ENCODE peak calls at places on chromosome 21, in seven cellular contexts. I is fibroblast of the aortic adventitia, R is MM.1S, U is keratinocyte, Z is ELR, E is Karpas-422, C is amniotic stem cell. M is an unnamed sample.

GRCh38 chr21:46667735-46668380 is 32.4 kb downstream of the PRMT2 start:
- DNase-seq in E (peak), I (peak), U (no peak), Z (peak), C (no peak), R (no peak), M (no peak)

GRCh38 chr21:16070207-16070651 is 340.4 kb downstream of the USP25 start:
- DNase-seq in Z (peak), R (no peak), C (no peak), U (no peak), I (peak), E (no peak), M (no peak)

GRCh38 chr21:38434913-38435533 is 63.3 kb downstream of the ERG start:
- DNase-seq in E (no peak), I (peak), Z (peak), U (no peak), R (no peak), C (no peak), M (no peak)

GRCh38 chr21:46004168-46004861 is 22.7 kb downstream of the COL6A1 start:
- DNase-seq in I (no peak), R (no peak), C (no peak), U (no peak), Z (no peak), E (no peak), M (no peak)

GRCh38 chr21:42336065-42336464 is 14.7 kb downstream of the TFF2 start:
- DNase-seq in U (no peak), I (no peak), C (no peak), Z (no peak), E (no peak), R (no peak), M (no peak)

GRCh38 chr21:41863439-41863740 is 15.8 kb downstream of the PRDM15 start:
- DNase-seq in Z (no peak), I (no peak), U (no peak), E (no peak), R (no peak), C (no peak), M (no peak)

GRCh38 chr21:37380349-37381323 is 14.1 kb downstream of the DYRK1A start:
- DNase-seq in R (no peak), Z (no peak), E (no peak), U (no peak), I (no peak), C (no peak), M (no peak)

GRCh38 chr21:28738882-28739281 is 253.8 kb downstream of the LTN1 start:
- DNase-seq in R (peak), Z (no peak), I (no peak), E (no peak), C (no peak), U (no peak), M (no peak)

GRCh38 chr21:42308914-42309752 is 6.1 kb downstream of the TFF3 start:
- DNase-seq in Z (no peak), U (no peak), I (no peak), E (no peak), C (no peak), R (peak), M (no peak)

GRCh38 chr21:31397515-31397926 is 53.5 kb upstream of the TIAM1 start:
- DNase-seq in R (no peak), C (no peak), I (peak), U (no peak), E (no peak), Z (no peak), M (no peak)

GRCh38 chr21:30190554-30190953 is 23.9 kb upstream of the CLDN17 start:
- DNase-seq in C (no peak), R (no peak), U (no peak), Z (no peak), E (no peak), I (no peak), M (no peak)